ENCODE peak calls at places on chromosome 3, in five cellular contexts. G is activated T-helper 1 cell treated with anti-CD3 and anti-CD28 coated beads, Interleukin-2, amount 50 U/mL, for 16 hours; S is IMR-90; X is GM12891; C is hepatocyte. M is an unnamed sample.

GRCh38 chr3:113035387-113035982 is 44.7 kb downstream of the GTPBP8 start:
- DNase-seq in G (no peak), S (peak; percentile 63), X (peak; percentile 36), C (peak; percentile 80), M (peak; percentile 68)

GRCh38 chr3:71062037-71062919 is 521.2 kb downstream of the FOXP1 start:
- DNase-seq in G (no peak), S (peak; percentile 51), X (no peak), C (no peak), M (no peak)

GRCh38 chr3:149095487-149095886 is 9.2 kb upstream of the HLTF start:
- DNase-seq in G (no peak), S (no peak), X (peak; percentile 29), C (no peak), M (peak; percentile 64)

GRCh38 chr3:99780749-99781148 is 36.9 kb upstream of the CMSS1 start:
- DNase-seq in G (no peak), S (no peak), X (no peak), C (no peak), M (no peak)

GRCh38 chr3:79162653-79163052 is 605.1 kb downstream of the ROBO1 start:
- DNase-seq in G (no peak), S (peak; percentile 47), X (no peak), C (no peak), M (no peak)

GRCh38 chr3:47583320-47584075 is 4.8 kb upstream of the CSPG5 start:
- DNase-seq in G (no peak), S (peak; percentile 19), X (no peak), C (no peak), M (no peak)

GRCh38 chr3:151226088-151226563 is 23.1 kb upstream of the GPR171 start:
- DNase-seq in G (no peak), S (peak; percentile 92), X (no peak), C (peak; percentile 44), M (no peak)

GRCh38 chr3:64176461-64176996 is 48.7 kb downstream of the PRICKLE2 start:
- DNase-seq in G (no peak), S (peak; percentile 54), X (no peak), C (no peak), M (no peak)

GRCh38 chr3:28290863-28291300 is 49.5 kb downstream of the CMC1 start:
- DNase-seq in G (no peak), S (no peak), X (no peak), C (no peak), M (no peak)

GRCh38 chr3:25901796-25902195 is 111.9 kb downstream of the OXSM start:
- DNase-seq in G (no peak), S (no peak), X (no peak), C (no peak), M (no peak)

GRCh38 chr3:47482411-47482810 is 6.7 kb upstream of the SCAP start:
- DNase-seq in G (no peak), S (no peak), X (no peak), C (no peak), M (no peak)

GRCh38 chr3:126621171-126621570 is 33.8 kb downstream of the TXNRD3 start:
- DNase-seq in G (no peak), S (peak; percentile 58), X (no peak), C (no peak), M (no peak)

GRCh38 chr3:119939087-119939486 is 155.2 kb downstream of the GSK3B start:
- DNase-seq in G (no peak), S (no peak), X (no peak), C (no peak), M (no peak)

GRCh38 chr3:126464093-126464492 is 11.6 kb downstream of the ZXDC start:
- DNase-seq in G (no peak), S (no peak), X (no peak), C (no peak), M (no peak)

GRCh38 chr3:20225769-20226168 is 39.8 kb upstream of the SGO1 start:
- DNase-seq in G (no peak), S (peak; percentile 3), X (no peak), C (peak; percentile 63), M (no peak)

GRCh38 chr3:121661376-121661775 is 673 bp upstream of the HCLS1 start:
- DNase-seq in G (no peak), S (no peak), X (no peak), C (no peak), M (no peak)

GRCh38 chr3:21624514-21624913 is 126.5 kb downstream of the ZNF385D start:
- DNase-seq in G (no peak), S (no peak), X (no peak), C (no peak), M (no peak)

M was measured in GM10248.